ENCODE peak calls at places on chromosomes 7 and 10, in five cellular contexts. U is IMR-90; E is MM.1S; F is fibroblast of pulmonary artery; N is CD8-positive, alpha-beta T cell. C is an unnamed sample.
A peak's percentile ranks its signal among the peaks of the same experiment; 100 is the strongest.

GRCh38 chr7:13288516-13288915 is 601.1 kb downstream of the ARL4A start:
- DNase-seq in U (no peak), E (no peak), N (no peak), F (no peak), C (no peak)

GRCh38 chr10:122455376-122456056 is 1.1 kb downstream of the ARMS2 start:
- DNase-seq in E (no peak), N (no peak), U (no peak), F (no peak), C (no peak)

GRCh38 chr10:86944471-86944870 is 12.9 kb downstream of the MMRN2 start:
- DNase-seq in E (no peak), N (peak; percentile 9), F (no peak), U (peak; percentile 20), C (no peak)

GRCh38 chr7:155829796-155830470 is 17.7 kb upstream of the SHH start:
- DNase-seq in U (no peak), F (no peak), E (peak; percentile 4), N (no peak), C (peak; percentile 46)

GRCh38 chr7:108181073-108181985 is 51.2 kb upstream of the LAMB4 start:
- DNase-seq in N (no peak), U (peak; percentile 67), E (peak; percentile 58), F (peak; percentile 85), C (no peak)

GRCh38 chr10:43407148-43407575 is 1.8 kb downstream of the HNRNPF start:
- DNase-seq in E (peak; percentile 69), F (peak; percentile 38), U (peak; percentile 36), N (peak; percentile 58), C (peak; percentile 75)

GRCh38 chr10:44879531-44879899 is 31.6 kb upstream of the TMEM72 start:
- DNase-seq in E (no peak), F (no peak), N (no peak), U (no peak), C (no peak)

GRCh38 chr10:79411546-79412495 is 33.6 kb downstream of the ZCCHC24 start:
- DNase-seq in F (no peak), U (no peak), N (no peak), E (no peak), C (peak; percentile 42)

DNA sequence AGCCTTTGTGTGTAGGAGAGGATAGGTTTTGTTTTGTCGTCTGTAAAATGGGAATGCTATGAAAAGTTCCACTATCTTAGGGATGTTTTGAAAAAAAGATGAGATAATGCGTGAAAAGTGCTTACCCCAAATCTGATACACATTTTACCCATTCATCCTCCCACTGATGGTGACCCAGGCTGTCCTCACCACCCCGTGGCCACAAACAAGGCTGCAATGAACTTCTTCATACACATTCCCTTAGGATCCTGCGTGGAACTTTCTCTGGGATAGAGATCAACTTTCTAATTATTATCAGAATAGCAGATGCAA is 399 bp upstream of the OGDHL start:
- DNase-seq in U (no peak), N (no peak), F (no peak), E (no peak), C (no peak)
- H3K4me3 ChIP-seq in U (no peak overlapping the region), N (no peak overlapping the region), F (peak overlapping the region; percentile 58), E (peak overlapping the region; percentile 65), C (peak overlapping the region; percentile 67)

DNA sequence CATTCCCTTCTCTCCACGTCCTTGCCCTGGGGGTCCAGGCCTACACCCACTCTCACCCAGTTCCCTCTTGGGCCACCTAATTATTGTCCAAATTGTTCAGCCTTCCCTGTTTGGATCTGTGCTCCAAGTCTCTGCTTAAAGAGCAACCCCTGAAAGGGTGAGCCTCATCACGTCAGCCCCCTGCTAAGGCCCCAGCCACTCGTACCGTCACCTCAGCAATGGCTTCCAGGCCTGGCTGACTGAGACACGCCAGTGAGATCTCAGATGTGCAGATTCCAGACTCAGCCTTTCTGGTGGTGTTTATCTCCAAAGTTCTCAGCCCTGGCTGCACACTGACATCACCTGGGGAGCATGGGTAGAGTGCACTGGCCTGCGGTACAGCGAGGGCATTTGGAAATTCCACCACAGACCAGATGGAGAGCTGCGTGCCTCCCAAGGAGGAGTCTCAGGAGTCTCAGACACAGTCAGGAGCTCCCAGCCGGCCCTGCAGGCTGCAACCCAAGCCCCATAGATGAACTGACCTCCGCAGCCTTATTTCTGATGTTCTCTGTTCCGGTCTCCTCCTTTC is 87.5 kb downstream of the PRKAG2 start:
- DNase-seq in E (no peak), U (no peak), N (no peak), F (no peak), C (no peak)
- H3K4me3 ChIP-seq in E (no peak overlapping the region), U (no peak overlapping the region), N (no peak overlapping the region), F (no peak overlapping the region), C (no peak overlapping the region)

GRCh38 chr10:5775705-5776104 is 37.5 kb downstream of the GDI2 start:
- DNase-seq in U (no peak), E (no peak), N (peak; percentile 78), F (no peak), C (no peak)

GRCh38 chr10:5774987-5775386 is 38.2 kb downstream of the GDI2 start:
- DNase-seq in U (no peak), N (no peak), F (no peak), E (no peak), C (no peak)

GRCh38 chr10:5776881-5777197 is 36.4 kb downstream of the GDI2 start:
- DNase-seq in U (peak; percentile 71), E (no peak), N (no peak), F (peak; percentile 69), C (no peak)

GRCh38 chr10:5779753-5780152 is 33.5 kb downstream of the GDI2 start:
- DNase-seq in N (no peak), U (no peak), E (no peak), F (no peak), C (no peak)

GRCh38 chr10:5776150-5776880 is 36.9 kb downstream of the GDI2 start:
- DNase-seq in N (no peak), E (no peak), U (peak; percentile 50), F (no peak), C (no peak)
- H3K4me3 ChIP-seq in N (peak overlapping the region; percentile 24), E (no peak overlapping the region), U (no peak overlapping the region), F (no peak overlapping the region), C (no peak overlapping the region)

GRCh38 chr10:14322531-14322930 is 8.2 kb downstream of the FRMD4A start:
- DNase-seq in E (no peak), F (no peak), N (no peak), U (no peak), C (no peak)
- H3K4me3 ChIP-seq in E (no peak overlapping the region), F (no peak overlapping the region), N (no peak overlapping the region), U (no peak overlapping the region), C (no peak overlapping the region)

DNA sequence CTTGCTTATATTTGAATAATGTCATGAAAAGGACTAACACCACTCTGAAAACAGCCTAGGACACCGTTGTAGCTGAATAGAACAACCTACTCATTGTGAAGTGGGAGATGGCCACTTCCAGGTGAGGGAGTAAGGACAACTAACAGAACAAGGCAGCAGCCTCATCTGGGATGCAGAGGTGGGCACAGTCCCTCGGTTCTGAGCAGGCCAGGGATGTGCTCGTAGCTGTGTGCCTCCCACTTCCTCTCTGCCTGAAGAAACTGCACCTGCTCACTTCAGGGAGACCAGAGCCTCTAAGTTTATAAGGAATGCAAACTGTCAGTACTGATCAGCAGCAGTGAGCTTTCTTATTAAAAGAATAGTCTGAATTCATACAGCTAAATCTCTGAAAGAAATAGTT is 2.5 kb downstream of the VSTM4 start:
- DNase-seq in U (no peak), E (no peak), N (no peak), F (no peak), C (no peak)
- H3K4me3 ChIP-seq in U (no peak overlapping the region), E (no peak overlapping the region), N (no peak overlapping the region), F (no peak overlapping the region), C (no peak overlapping the region)

GRCh38 chr10:62052276-62052675 is 150.8 kb downstream of the ARID5B start:
- DNase-seq in E (no peak), F (peak; percentile 39), U (no peak), N (no peak), C (no peak)
- H3K4me3 ChIP-seq in E (peak overlapping the region; percentile 72), F (peak overlapping the region; percentile 88), U (peak overlapping the region; percentile 31), N (no peak overlapping the region), C (no peak overlapping the region)

DNA sequence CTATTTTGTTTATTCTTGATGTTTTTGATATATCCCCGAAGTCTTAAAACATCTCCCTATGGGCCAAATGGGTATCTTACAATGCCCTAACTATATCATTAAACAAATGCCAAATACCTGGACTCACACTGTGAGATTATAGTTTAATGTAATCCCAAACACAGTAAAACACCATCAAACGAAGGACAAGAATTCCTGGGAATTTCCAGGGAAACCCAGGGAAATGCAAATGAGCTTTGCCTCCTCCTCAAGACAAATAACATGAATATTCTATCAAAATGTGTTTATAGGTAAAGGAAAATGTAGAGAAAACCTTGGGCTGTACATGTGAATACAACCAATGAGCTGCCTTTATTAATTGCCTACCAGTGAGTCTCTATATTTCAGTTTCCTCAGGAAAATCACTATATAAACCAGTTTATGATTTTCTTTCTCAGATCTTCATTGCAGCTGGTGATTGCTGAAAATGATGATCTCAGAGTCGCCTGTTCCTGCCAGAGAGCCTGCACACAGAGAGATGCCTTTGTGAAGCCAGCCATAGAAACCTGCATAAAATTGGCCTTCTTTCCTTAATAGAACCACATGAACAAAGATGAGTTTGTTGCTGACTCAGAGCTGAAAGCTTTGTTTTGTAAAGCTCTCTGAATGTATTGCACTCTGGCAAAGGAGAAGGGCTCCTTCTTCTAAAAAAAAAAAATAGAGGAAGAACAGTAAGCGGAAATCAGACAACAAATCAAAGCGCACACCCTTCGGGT is 75.5 kb upstream of the PTPRZ1 start:
- DNase-seq in F (peak; percentile 0), E (peak; percentile 31), N (no peak), U (no peak), C (no peak)
- H3K4me3 ChIP-seq in F (no peak overlapping the region), E (no peak overlapping the region), N (no peak overlapping the region), U (no peak overlapping the region), C (no peak overlapping the region)

GRCh38 chr10:104348601-104349000 is 5.0 kb upstream of the CFAP58 start:
- DNase-seq in E (no peak), U (no peak), F (no peak), N (no peak), C (no peak)

GRCh38 chr10:104350146-104350635 is 3.4 kb upstream of the CFAP58 start:
- DNase-seq in F (peak; percentile 86), U (peak; percentile 76), N (no peak), E (peak; percentile 80), C (peak; percentile 52)

GRCh38 chr10:104347295-104348045 is 6.2 kb upstream of the CFAP58 start:
- DNase-seq in E (no peak), F (no peak), N (no peak), U (no peak), C (no peak)

GRCh38 chr10:104351067-104351681 is 2.5 kb upstream of the CFAP58 start:
- DNase-seq in F (peak; percentile 51), U (peak; percentile 75), N (no peak), E (no peak), C (no peak)

DNA sequence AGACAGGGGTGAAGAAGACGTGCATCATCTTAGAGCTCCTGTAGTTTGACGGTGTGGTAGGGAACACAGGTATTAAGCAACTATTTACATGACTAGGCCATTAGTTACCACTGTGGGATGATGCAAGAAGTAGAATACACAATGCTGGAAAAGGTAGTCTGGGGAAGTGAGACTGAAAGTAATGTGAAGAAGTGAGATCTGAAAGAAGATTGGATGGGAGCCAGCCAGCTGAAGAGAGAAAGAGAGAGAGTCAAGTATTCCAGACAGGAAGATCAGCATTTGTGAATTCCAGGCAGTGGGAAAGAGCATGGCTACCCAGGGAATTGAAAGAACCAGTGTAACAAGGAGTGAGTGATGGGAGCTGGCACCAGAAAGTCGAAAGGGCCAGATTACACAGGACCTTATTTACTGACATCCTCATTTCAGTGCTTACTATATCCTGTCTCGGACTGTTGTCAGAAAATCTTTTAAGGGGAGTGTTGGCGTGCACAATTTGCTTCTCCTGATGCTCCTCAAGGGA is 4.0 kb upstream of the CFAP58 start:
- DNase-seq in N (no peak), F (peak; percentile 90), U (peak; percentile 68), E (peak; percentile 39), C (peak; percentile 56)
- H3K4me3 ChIP-seq in N (no peak overlapping the region), F (peak overlapping the region; percentile 26), U (no peak overlapping the region), E (peak overlapping the region; percentile 31), C (no peak overlapping the region)